ENCODE peak calls at places on chromosome 7, in five cellular contexts. One of them, this sample, is unnamed.

GRCh38 chr7:114622189-114622588 is 207.6 kb downstream of the FOXP2 start:
- DNase-seq in GF-D8: no peak
- DNase-seq in lung: no peak
- DNase-seq in iris pigment epithelial cell: no peak
- DNase-seq in tibial artery: no peak
- DNase-seq in this sample: no peak

GRCh38 chr7:130421685-130422084 is 19.1 kb downstream of the CEP41 start:
- DNase-seq in iris pigment epithelial cell: peak
- DNase-seq in tibial artery: no peak
- DNase-seq in GF-D8: peak
- DNase-seq in lung: no peak
- DNase-seq in this sample: no peak

GRCh38 chr7:12647364-12648219 is 39.8 kb upstream of the ARL4A start:
- DNase-seq in iris pigment epithelial cell: peak
- DNase-seq in GF-D8: no peak
- DNase-seq in lung: no peak
- DNase-seq in tibial artery: no peak
- DNase-seq in this sample: no peak

GRCh38 chr7:158023563-158024350 is 563.9 kb downstream of the PTPRN2 start:
- DNase-seq in lung: no peak
- DNase-seq in tibial artery: no peak
- DNase-seq in iris pigment epithelial cell: no peak
- DNase-seq in GF-D8: no peak
- DNase-seq in this sample: no peak

GRCh38 chr7:105602325-105603305 is 21.3 kb upstream of the EFCAB10 start:
- DNase-seq in GF-D8: no peak
- DNase-seq in lung: no peak
- DNase-seq in iris pigment epithelial cell: peak
- DNase-seq in tibial artery: no peak
- DNase-seq in this sample: no peak

GRCh38 chr7:69739906-69740545 is 141.8 kb downstream of the AUTS2 start:
- DNase-seq in lung: no peak
- DNase-seq in iris pigment epithelial cell: no peak
- DNase-seq in GF-D8: no peak
- DNase-seq in tibial artery: peak
- DNase-seq in this sample: peak

GRCh38 chr7:85840532-85840931 is 653.7 kb upstream of the SEMA3D start:
- DNase-seq in lung: no peak
- DNase-seq in iris pigment epithelial cell: peak
- DNase-seq in GF-D8: no peak
- DNase-seq in tibial artery: no peak
- DNase-seq in this sample: no peak

GRCh38 chr7:54394877-54395276 is 147.3 kb upstream of the VSTM2A start:
- DNase-seq in lung: no peak
- DNase-seq in iris pigment epithelial cell: no peak
- DNase-seq in GF-D8: peak
- DNase-seq in tibial artery: no peak
- DNase-seq in this sample: no peak

GRCh38 chr7:50303082-50303893 is 1.2 kb upstream of the IKZF1 start:
- DNase-seq in GF-D8: no peak
- DNase-seq in iris pigment epithelial cell: no peak
- DNase-seq in tibial artery: no peak
- DNase-seq in lung: no peak
- DNase-seq in this sample: no peak

GRCh38 chr7:128891942-128892269 is 18.6 kb downstream of the KCP start:
- DNase-seq in GF-D8: no peak
- DNase-seq in lung: no peak
- DNase-seq in tibial artery: no peak
- DNase-seq in iris pigment epithelial cell: no peak
- DNase-seq in this sample: no peak

GRCh38 chr7:158252081-158252836 is 335.4 kb downstream of the PTPRN2 start:
- DNase-seq in iris pigment epithelial cell: no peak
- DNase-seq in GF-D8: no peak
- DNase-seq in lung: no peak
- DNase-seq in tibial artery: peak
- DNase-seq in this sample: peak

GRCh38 chr7:25619963-25620799 is 391.9 kb upstream of the NPVF start:
- DNase-seq in GF-D8: peak
- DNase-seq in tibial artery: peak
- DNase-seq in iris pigment epithelial cell: peak
- DNase-seq in lung: no peak
- DNase-seq in this sample: no peak

GRCh38 chr7:1062296-1063294 is 18.2 kb downstream of the GPR146 start:
- DNase-seq in lung: no peak
- DNase-seq in iris pigment epithelial cell: no peak
- DNase-seq in GF-D8: no peak
- DNase-seq in tibial artery: no peak
- DNase-seq in this sample: no peak

GRCh38 chr7:105141068-105141467 is 127.1 kb downstream of the KMT2E start:
- DNase-seq in iris pigment epithelial cell: peak
- DNase-seq in lung: no peak
- DNase-seq in tibial artery: no peak
- DNase-seq in GF-D8: no peak
- DNase-seq in this sample: no peak

GRCh38 chr7:18343047-18343446 is 152.5 kb upstream of the HDAC9 start:
- DNase-seq in iris pigment epithelial cell: no peak
- DNase-seq in GF-D8: no peak
- DNase-seq in lung: no peak
- DNase-seq in tibial artery: no peak
- DNase-seq in this sample: no peak

GRCh38 chr7:109003742-109004141 is 434.1 kb downstream of the DNAJB9 start:
- DNase-seq in lung: peak
- DNase-seq in tibial artery: no peak
- DNase-seq in GF-D8: no peak
- DNase-seq in iris pigment epithelial cell: peak
- DNase-seq in this sample: no peak

GRCh38 chr7:17070117-17070750 is 188.5 kb upstream of the AGR3 start:
- DNase-seq in GF-D8: no peak
- DNase-seq in tibial artery: no peak
- DNase-seq in iris pigment epithelial cell: no peak
- DNase-seq in lung: no peak
- DNase-seq in this sample: no peak

GRCh38 chr7:47153076-47153475 is 428.8 kb downstream of the TNS3 start:
- DNase-seq in lung: peak
- DNase-seq in GF-D8: no peak
- DNase-seq in tibial artery: peak
- DNase-seq in iris pigment epithelial cell: peak
- DNase-seq in this sample: no peak

GRCh38 chr7:19621740-19622139 is 87.1 kb downstream of the POLR1F start:
- DNase-seq in GF-D8: no peak
- DNase-seq in lung: no peak
- DNase-seq in tibial artery: no peak
- DNase-seq in iris pigment epithelial cell: peak
- DNase-seq in this sample: no peak

GRCh38 chr7:134890246-134891240 is 95.8 kb upstream of the AGBL3 start:
- DNase-seq in tibial artery: peak
- DNase-seq in iris pigment epithelial cell: peak
- DNase-seq in GF-D8: no peak
- DNase-seq in lung: no peak
- DNase-seq in this sample: no peak

GRCh38 chr7:24907311-24907886 is 72.6 kb downstream of the OSBPL3 start:
- DNase-seq in lung: no peak
- DNase-seq in GF-D8: no peak
- DNase-seq in iris pigment epithelial cell: peak
- DNase-seq in tibial artery: no peak
- DNase-seq in this sample: no peak

GRCh38 chr7:34991938-34992840 is 45.1 kb downstream of the DPY19L1 start:
- DNase-seq in lung: no peak
- DNase-seq in tibial artery: no peak
- DNase-seq in iris pigment epithelial cell: peak
- DNase-seq in GF-D8: no peak
- DNase-seq in this sample: no peak

GRCh38 chr7:47635091-47636090 is 53.5 kb upstream of the TNS3 start:
- DNase-seq in lung: peak
- DNase-seq in iris pigment epithelial cell: no peak
- DNase-seq in tibial artery: peak
- DNase-seq in GF-D8: no peak
- DNase-seq in this sample: no peak

GRCh38 chr7:83629117-83629880 is 19.6 kb downstream of the SEMA3E start:
- DNase-seq in lung: no peak
- DNase-seq in tibial artery: no peak
- DNase-seq in GF-D8: no peak
- DNase-seq in iris pigment epithelial cell: no peak
- DNase-seq in this sample: no peak

GRCh38 chr7:36736827-36737211 is 12.5 kb upstream of the AOAH start:
- DNase-seq in iris pigment epithelial cell: no peak
- DNase-seq in GF-D8: peak
- DNase-seq in tibial artery: no peak
- DNase-seq in lung: no peak
- DNase-seq in this sample: no peak

GRCh38 chr7:45987521-45988290 is 66.6 kb upstream of the IGFBP3 start:
- DNase-seq in tibial artery: no peak
- DNase-seq in GF-D8: no peak
- DNase-seq in lung: no peak
- DNase-seq in iris pigment epithelial cell: no peak
- DNase-seq in this sample: no peak

GRCh38 chr7:33706666-33707194 is 198.6 kb upstream of the BMPER start:
- DNase-seq in GF-D8: no peak
- DNase-seq in tibial artery: no peak
- DNase-seq in iris pigment epithelial cell: no peak
- DNase-seq in lung: no peak
- DNase-seq in this sample: no peak

GRCh38 chr7:664402-664775 is 62.1 kb upstream of the DNAAF5 start:
- DNase-seq in tibial artery: no peak
- DNase-seq in lung: no peak
- DNase-seq in iris pigment epithelial cell: no peak
- DNase-seq in GF-D8: no peak
- DNase-seq in this sample: no peak

GRCh38 chr7:40298421-40298820 is 163.6 kb downstream of the SUGCT start:
- DNase-seq in lung: no peak
- DNase-seq in GF-D8: no peak
- DNase-seq in iris pigment epithelial cell: peak
- DNase-seq in tibial artery: no peak
- DNase-seq in this sample: no peak

GRCh38 chr7:139560678-139561077 is 37.2 kb downstream of the CLEC2L start:
- DNase-seq in lung: no peak
- DNase-seq in GF-D8: no peak
- DNase-seq in iris pigment epithelial cell: no peak
- DNase-seq in tibial artery: no peak
- DNase-seq in this sample: no peak

GRCh38 chr7:40009301-40009700 is 59.2 kb downstream of the CDK13 start:
- DNase-seq in iris pigment epithelial cell: peak
- DNase-seq in GF-D8: no peak
- DNase-seq in lung: no peak
- DNase-seq in tibial artery: no peak
- DNase-seq in this sample: no peak

GRCh38 chr7:139541600-139542307 is 18.3 kb downstream of the CLEC2L start:
- DNase-seq in lung: no peak
- DNase-seq in GF-D8: no peak
- DNase-seq in iris pigment epithelial cell: no peak
- DNase-seq in tibial artery: no peak
- DNase-seq in this sample: no peak

GRCh38 chr7:153840861-153841260 is 211.3 kb upstream of the DPP6 start:
- DNase-seq in tibial artery: no peak
- DNase-seq in lung: no peak
- DNase-seq in iris pigment epithelial cell: no peak
- DNase-seq in GF-D8: no peak
- DNase-seq in this sample: no peak

GRCh38 chr7:46993396-46993795 is 588.5 kb downstream of the TNS3 start:
- DNase-seq in tibial artery: no peak
- DNase-seq in iris pigment epithelial cell: peak
- DNase-seq in GF-D8: no peak
- DNase-seq in lung: no peak
- DNase-seq in this sample: no peak

This sample was measured in tibial nerve.